ENCODE peak calls at places on chromosomes 12 and 14, in five cellular contexts. One of them, this sample, is unnamed.

GRCh38 chr12:123049398-123050250 is 69.1 kb downstream of the ARL6IP4 start:
- DNase-seq in NCI-H226: no peak
- DNase-seq in foreskin fibroblast: peak
- DNase-seq in hippocampal formation: no peak
- DNase-seq in AG08396: no peak
- DNase-seq in this sample: peak

GRCh38 chr12:53626702-53627169 is 554 bp upstream of the ATF7 start:
- DNase-seq in NCI-H226: no peak
- DNase-seq in foreskin fibroblast: no peak
- DNase-seq in hippocampal formation: no peak
- DNase-seq in AG08396: no peak
- DNase-seq in this sample: no peak

GRCh38 chr12:32983332-32983731 is 86.8 kb upstream of the PKP2 start:
- DNase-seq in NCI-H226: peak
- DNase-seq in foreskin fibroblast: no peak
- DNase-seq in hippocampal formation: no peak
- DNase-seq in AG08396: no peak
- DNase-seq in this sample: no peak

GRCh38 chr12:5171701-5172100 is 128.0 kb downstream of the KCNA5 start:
- DNase-seq in NCI-H226: no peak
- DNase-seq in foreskin fibroblast: peak
- DNase-seq in hippocampal formation: peak
- DNase-seq in AG08396: peak
- DNase-seq in this sample: peak

GRCh38 chr14:75278422-75279152 is at the start of gene FOS:
- DNase-seq in NCI-H226: peak
- DNase-seq in foreskin fibroblast: peak
- DNase-seq in hippocampal formation: peak
- DNase-seq in AG08396: peak
- DNase-seq in this sample: peak

GRCh38 chr14:81625343-81625742 is 91.7 kb upstream of the SEL1L start:
- DNase-seq in NCI-H226: no peak
- DNase-seq in foreskin fibroblast: no peak
- DNase-seq in hippocampal formation: peak
- DNase-seq in AG08396: no peak
- DNase-seq in this sample: no peak

GRCh38 chr14:20454359-20454644 is 310 bp downstream of the OSGEP start:
- DNase-seq in NCI-H226: no peak
- DNase-seq in foreskin fibroblast: no peak
- DNase-seq in hippocampal formation: no peak
- DNase-seq in AG08396: no peak
- DNase-seq in this sample: no peak

GRCh38 chr14:102206901-102207300 is 67.2 kb downstream of the WDR20 start:
- DNase-seq in NCI-H226: no peak
- DNase-seq in foreskin fibroblast: no peak
- DNase-seq in hippocampal formation: no peak
- DNase-seq in AG08396: no peak
- DNase-seq in this sample: no peak

GRCh38 chr12:29546000-29546399 is 48.5 kb upstream of the OVCH1 start:
- DNase-seq in NCI-H226: no peak
- DNase-seq in foreskin fibroblast: no peak
- DNase-seq in hippocampal formation: no peak
- DNase-seq in AG08396: no peak
- DNase-seq in this sample: no peak

GRCh38 chr14:102923920-102924486 is 1.5 kb downstream of the AMN start:
- DNase-seq in NCI-H226: no peak
- DNase-seq in foreskin fibroblast: no peak
- DNase-seq in hippocampal formation: no peak
- DNase-seq in AG08396: no peak
- DNase-seq in this sample: no peak

GRCh38 chr12:121465921-121466799 is 66.2 kb downstream of the RNF34 start:
- DNase-seq in NCI-H226: no peak
- DNase-seq in foreskin fibroblast: no peak
- DNase-seq in hippocampal formation: no peak
- DNase-seq in AG08396: peak
- DNase-seq in this sample: peak

GRCh38 chr12:20125259-20125919 is 242.9 kb upstream of the PDE3A start:
- DNase-seq in NCI-H226: no peak
- DNase-seq in foreskin fibroblast: no peak
- DNase-seq in hippocampal formation: no peak
- DNase-seq in AG08396: no peak
- DNase-seq in this sample: no peak

GRCh38 chr12:89874146-89874545 is 165.5 kb upstream of the ATP2B1 start:
- DNase-seq in NCI-H226: no peak
- DNase-seq in foreskin fibroblast: no peak
- DNase-seq in hippocampal formation: no peak
- DNase-seq in AG08396: peak
- DNase-seq in this sample: no peak

GRCh38 chr12:120971299-120972180 is 6.8 kb upstream of the HNF1A start:
- DNase-seq in NCI-H226: peak
- DNase-seq in foreskin fibroblast: peak
- DNase-seq in hippocampal formation: peak
- DNase-seq in AG08396: peak
- DNase-seq in this sample: peak

GRCh38 chr14:26255213-26255612 is 342.6 kb downstream of the NOVA1 start:
- DNase-seq in NCI-H226: no peak
- DNase-seq in foreskin fibroblast: peak
- DNase-seq in hippocampal formation: no peak
- DNase-seq in AG08396: peak
- DNase-seq in this sample: peak

GRCh38 chr14:74984241-74985027 is 18.3 kb upstream of the EIF2B2 start:
- DNase-seq in NCI-H226: no peak
- DNase-seq in foreskin fibroblast: no peak
- DNase-seq in hippocampal formation: no peak
- DNase-seq in AG08396: no peak
- DNase-seq in this sample: peak

GRCh38 chr14:100336618-100337530 is 13.7 kb downstream of the SLC25A47 start:
- DNase-seq in NCI-H226: no peak
- DNase-seq in foreskin fibroblast: no peak
- DNase-seq in hippocampal formation: no peak
- DNase-seq in AG08396: no peak
- DNase-seq in this sample: no peak

GRCh38 chr12:130132831-130133635 is 29.2 kb upstream of the FZD10 start:
- DNase-seq in NCI-H226: no peak
- DNase-seq in foreskin fibroblast: no peak
- DNase-seq in hippocampal formation: no peak
- DNase-seq in AG08396: no peak
- DNase-seq in this sample: no peak

GRCh38 chr14:100383727-100384158 is 60.6 kb downstream of the SLC25A47 start:
- DNase-seq in NCI-H226: peak
- DNase-seq in foreskin fibroblast: no peak
- DNase-seq in hippocampal formation: no peak
- DNase-seq in AG08396: peak
- DNase-seq in this sample: peak